ENCODE peak calls at places on chromosomes 13 and 19, in nine cellular contexts. One of them, this sample, is unnamed.
A peak's percentile ranks its signal among the peaks of the same experiment; 100 is the strongest.

GRCh38 chr19:3573162-3573857 is 566 bp downstream of the HMG20B start:
- DNase-seq in breast epithelium: no peak
- DNase-seq in CD4-positive, alpha-beta T cell: no peak
- DNase-seq in fibroblast of pulmonary artery: no peak
- DNase-seq in IMR-90: no peak
- DNase-seq in right lobe of liver: peak; percentile 50
- DNase-seq in keratinocyte: no peak
- DNase-seq in MM.1S: no peak
- DNase-seq in kidney: peak; percentile 87
- DNase-seq in this sample: no peak

GRCh38 chr13:91659583-91660415 is 261.4 kb downstream of the GPC5 start:
- DNase-seq in breast epithelium: no peak
- DNase-seq in CD4-positive, alpha-beta T cell: no peak
- DNase-seq in fibroblast of pulmonary artery: no peak
- DNase-seq in IMR-90: no peak
- DNase-seq in right lobe of liver: no peak
- DNase-seq in keratinocyte: no peak
- DNase-seq in MM.1S: no peak
- DNase-seq in kidney: no peak
- DNase-seq in this sample: no peak

GRCh38 chr13:67134322-67135129 is 95.6 kb downstream of the PCDH9 start:
- DNase-seq in breast epithelium: no peak
- DNase-seq in CD4-positive, alpha-beta T cell: no peak
- DNase-seq in fibroblast of pulmonary artery: peak; percentile 30
- DNase-seq in IMR-90: peak; percentile 25
- DNase-seq in right lobe of liver: no peak
- DNase-seq in keratinocyte: no peak
- DNase-seq in MM.1S: no peak
- DNase-seq in kidney: no peak
- DNase-seq in this sample: no peak

GRCh38 chr13:20105161-20105689 is 55.6 kb downstream of the GJA3 start:
- DNase-seq in breast epithelium: no peak
- DNase-seq in CD4-positive, alpha-beta T cell: no peak
- DNase-seq in fibroblast of pulmonary artery: no peak
- DNase-seq in IMR-90: no peak
- DNase-seq in right lobe of liver: no peak
- DNase-seq in keratinocyte: no peak
- DNase-seq in MM.1S: no peak
- DNase-seq in kidney: no peak
- DNase-seq in this sample: no peak

GRCh38 chr13:74920945-74921725 is 560.8 kb downstream of the TBC1D4 start:
- DNase-seq in breast epithelium: no peak
- DNase-seq in CD4-positive, alpha-beta T cell: no peak
- DNase-seq in fibroblast of pulmonary artery: no peak
- DNase-seq in IMR-90: no peak
- DNase-seq in right lobe of liver: no peak
- DNase-seq in keratinocyte: no peak
- DNase-seq in MM.1S: no peak
- DNase-seq in kidney: no peak
- DNase-seq in this sample: no peak

GRCh38 chr19:14183741-14184395 is 22.1 kb downstream of the ADGRL1 start:
- DNase-seq in breast epithelium: no peak
- DNase-seq in CD4-positive, alpha-beta T cell: no peak
- DNase-seq in fibroblast of pulmonary artery: no peak
- DNase-seq in IMR-90: no peak
- DNase-seq in right lobe of liver: no peak
- DNase-seq in keratinocyte: no peak
- DNase-seq in MM.1S: no peak
- DNase-seq in kidney: no peak
- DNase-seq in this sample: no peak

GRCh38 chr19:8459520-8460260 is 14.9 kb downstream of the HNRNPM start:
- DNase-seq in breast epithelium: no peak
- DNase-seq in CD4-positive, alpha-beta T cell: no peak
- DNase-seq in fibroblast of pulmonary artery: peak; percentile 59
- DNase-seq in IMR-90: peak; percentile 86
- DNase-seq in right lobe of liver: no peak
- DNase-seq in keratinocyte: no peak
- DNase-seq in MM.1S: no peak
- DNase-seq in kidney: no peak
- DNase-seq in this sample: no peak

GRCh38 chr13:45278096-45278645 is 62.8 kb downstream of the TPT1 start:
- DNase-seq in breast epithelium: no peak
- DNase-seq in CD4-positive, alpha-beta T cell: no peak
- DNase-seq in fibroblast of pulmonary artery: peak; percentile 62
- DNase-seq in IMR-90: no peak
- DNase-seq in right lobe of liver: no peak
- DNase-seq in keratinocyte: no peak
- DNase-seq in MM.1S: no peak
- DNase-seq in kidney: no peak
- DNase-seq in this sample: no peak

GRCh38 chr13:37412271-37412683 is 186.3 kb downstream of the POSTN start:
- DNase-seq in breast epithelium: no peak
- DNase-seq in CD4-positive, alpha-beta T cell: no peak
- DNase-seq in fibroblast of pulmonary artery: peak; percentile 18
- DNase-seq in IMR-90: peak; percentile 74
- DNase-seq in right lobe of liver: no peak
- DNase-seq in keratinocyte: no peak
- DNase-seq in MM.1S: no peak
- DNase-seq in kidney: no peak
- DNase-seq in this sample: no peak

GRCh38 chr19:18419195-18419698 is at the start of gene SSBP4:
- DNase-seq in breast epithelium: no peak
- DNase-seq in CD4-positive, alpha-beta T cell: peak; percentile 54
- DNase-seq in fibroblast of pulmonary artery: peak; percentile 81
- DNase-seq in IMR-90: peak; percentile 70
- DNase-seq in right lobe of liver: peak; percentile 74
- DNase-seq in keratinocyte: no peak
- DNase-seq in MM.1S: peak; percentile 69
- DNase-seq in kidney: peak; percentile 92
- DNase-seq in this sample: peak; percentile 79

GRCh38 chr19:46221981-46222610 is 7.4 kb upstream of the IGFL1 start:
- DNase-seq in breast epithelium: peak; percentile 85
- DNase-seq in CD4-positive, alpha-beta T cell: no peak
- DNase-seq in fibroblast of pulmonary artery: peak; percentile 55
- DNase-seq in IMR-90: peak; percentile 34
- DNase-seq in right lobe of liver: no peak
- DNase-seq in keratinocyte: no peak
- DNase-seq in MM.1S: no peak
- DNase-seq in kidney: peak; percentile 81
- DNase-seq in this sample: no peak

GRCh38 chr13:33612641-33613638 is 205.0 kb upstream of the RFC3 start:
- DNase-seq in breast epithelium: no peak
- DNase-seq in CD4-positive, alpha-beta T cell: no peak
- DNase-seq in fibroblast of pulmonary artery: no peak
- DNase-seq in IMR-90: no peak
- DNase-seq in right lobe of liver: no peak
- DNase-seq in keratinocyte: no peak
- DNase-seq in MM.1S: no peak
- DNase-seq in kidney: no peak
- DNase-seq in this sample: no peak

GRCh38 chr13:20407759-20408158 is 117.9 kb downstream of the CRYL1 start:
- DNase-seq in breast epithelium: no peak
- DNase-seq in CD4-positive, alpha-beta T cell: no peak
- DNase-seq in fibroblast of pulmonary artery: no peak
- DNase-seq in IMR-90: no peak
- DNase-seq in right lobe of liver: no peak
- DNase-seq in keratinocyte: no peak
- DNase-seq in MM.1S: no peak
- DNase-seq in kidney: no peak
- DNase-seq in this sample: no peak

GRCh38 chr13:72637561-72637960 is 89.9 kb downstream of the MZT1 start:
- DNase-seq in breast epithelium: no peak
- DNase-seq in CD4-positive, alpha-beta T cell: no peak
- DNase-seq in fibroblast of pulmonary artery: no peak
- DNase-seq in IMR-90: no peak
- DNase-seq in right lobe of liver: no peak
- DNase-seq in keratinocyte: no peak
- DNase-seq in MM.1S: no peak
- DNase-seq in kidney: no peak
- DNase-seq in this sample: no peak

GRCh38 chr19:31351212-31352193 is 2.3 kb upstream of the TSHZ3 start:
- DNase-seq in breast epithelium: no peak
- DNase-seq in CD4-positive, alpha-beta T cell: no peak
- DNase-seq in fibroblast of pulmonary artery: peak; percentile 64
- DNase-seq in IMR-90: peak; percentile 63
- DNase-seq in right lobe of liver: no peak
- DNase-seq in keratinocyte: no peak
- DNase-seq in MM.1S: no peak
- DNase-seq in kidney: peak; percentile 82
- DNase-seq in this sample: no peak

GRCh38 chr13:113359556-113359955 is 4.4 kb downstream of the GRTP1 start:
- DNase-seq in breast epithelium: no peak
- DNase-seq in CD4-positive, alpha-beta T cell: no peak
- DNase-seq in fibroblast of pulmonary artery: no peak
- DNase-seq in IMR-90: no peak
- DNase-seq in right lobe of liver: no peak
- DNase-seq in keratinocyte: no peak
- DNase-seq in MM.1S: no peak
- DNase-seq in kidney: no peak
- DNase-seq in this sample: no peak

DNA sequence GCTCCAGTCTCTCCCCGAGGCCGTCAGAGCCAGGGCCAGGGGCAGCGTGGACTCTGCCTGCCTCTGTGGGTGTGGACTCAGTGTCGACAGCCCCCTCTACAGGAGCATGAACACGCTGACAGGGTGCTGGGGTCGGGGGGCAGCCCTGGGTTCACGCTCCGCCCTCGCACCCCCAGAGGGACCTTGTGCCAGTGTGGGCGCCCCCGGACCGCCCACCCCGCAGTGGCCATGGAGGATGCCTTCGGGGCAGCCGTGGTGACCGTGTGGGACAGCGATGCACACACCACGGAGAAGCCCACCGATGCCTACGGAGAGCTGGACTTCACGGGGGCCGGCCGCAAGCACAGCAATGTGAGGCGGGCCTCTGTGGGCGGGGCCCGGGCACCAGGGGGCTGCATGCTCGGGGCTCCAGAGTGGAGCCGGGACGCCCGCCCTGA is 8.3 kb downstream of the TRPM4 start:
- DNase-seq in breast epithelium: no peak
- DNase-seq in CD4-positive, alpha-beta T cell: no peak
- DNase-seq in fibroblast of pulmonary artery: no peak
- DNase-seq in IMR-90: no peak
- DNase-seq in right lobe of liver: no peak
- DNase-seq in keratinocyte: no peak
- DNase-seq in MM.1S: no peak
- DNase-seq in kidney: no peak
- DNase-seq in this sample: no peak
- TF ChIP-seq CTCF in breast epithelium: no peak
- TF ChIP-seq CTCF in CD4-positive, alpha-beta T cell: no peak
- TF ChIP-seq CTCF in fibroblast of pulmonary artery: no peak
- TF ChIP-seq CTCF in IMR-90: no peak
- TF ChIP-seq CTCF in right lobe of liver: no peak
- TF ChIP-seq CTCF in keratinocyte: no peak
- TF ChIP-seq CTCF in MM.1S: no peak
- TF ChIP-seq CTCF in kidney: no peak
- TF ChIP-seq CTCF in this sample: no peak

DNA sequence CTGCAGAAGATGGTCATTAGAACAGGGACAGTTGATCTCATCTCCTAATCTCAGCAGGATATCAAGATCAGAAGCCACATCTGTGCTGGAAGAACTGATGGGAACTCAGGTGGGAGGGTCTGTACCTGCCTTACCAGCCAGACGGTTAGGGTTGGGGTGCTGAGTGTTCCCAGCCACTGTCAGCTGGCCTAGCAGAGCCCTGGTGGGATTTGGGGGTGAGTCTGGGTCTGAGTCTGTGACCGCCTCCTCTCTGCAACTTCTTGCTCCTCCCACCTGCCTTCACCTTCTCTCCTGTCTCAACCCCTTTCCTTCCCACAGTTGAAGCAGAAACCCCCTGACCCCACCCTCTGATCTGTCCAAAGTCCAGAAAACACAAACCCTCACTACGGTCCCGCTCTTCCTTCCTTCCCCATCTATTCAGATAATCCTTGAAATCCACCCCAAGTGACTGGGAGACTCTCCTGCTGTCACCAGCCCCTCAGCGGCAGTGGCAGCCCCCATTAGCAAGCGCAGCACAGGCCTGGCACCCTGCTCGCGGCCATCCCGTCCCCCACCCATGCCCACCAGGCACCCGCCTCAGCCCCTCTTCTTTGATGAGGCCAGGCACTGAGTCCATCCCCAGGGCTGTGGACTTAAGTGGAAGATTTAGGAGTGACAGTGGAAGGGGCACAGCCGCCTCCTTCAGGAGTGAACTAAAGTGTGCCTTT is 91.9 kb upstream of the GPR183 start:
- DNase-seq in breast epithelium: no peak
- DNase-seq in CD4-positive, alpha-beta T cell: no peak
- DNase-seq in fibroblast of pulmonary artery: no peak
- DNase-seq in IMR-90: no peak
- DNase-seq in right lobe of liver: no peak
- DNase-seq in keratinocyte: no peak
- DNase-seq in MM.1S: no peak
- DNase-seq in kidney: no peak
- DNase-seq in this sample: no peak
- TF ChIP-seq CTCF in breast epithelium: no peak
- TF ChIP-seq CTCF in CD4-positive, alpha-beta T cell: no peak
- TF ChIP-seq CTCF in fibroblast of pulmonary artery: no peak
- TF ChIP-seq CTCF in IMR-90: no peak
- TF ChIP-seq CTCF in right lobe of liver: no peak
- TF ChIP-seq CTCF in keratinocyte: no peak
- TF ChIP-seq CTCF in MM.1S: no peak
- TF ChIP-seq CTCF in kidney: no peak
- TF ChIP-seq CTCF in this sample: no peak

GRCh38 chr13:32031025-32031814 is at the start of gene FRY:
- DNase-seq in breast epithelium: peak; percentile 63
- DNase-seq in CD4-positive, alpha-beta T cell: peak; percentile 49
- DNase-seq in fibroblast of pulmonary artery: peak; percentile 47
- DNase-seq in IMR-90: peak; percentile 58
- DNase-seq in right lobe of liver: peak; percentile 84
- DNase-seq in keratinocyte: no peak
- DNase-seq in MM.1S: peak; percentile 60
- DNase-seq in kidney: peak; percentile 88
- DNase-seq in this sample: peak; percentile 39
- TF ChIP-seq CTCF in breast epithelium: no peak
- TF ChIP-seq CTCF in CD4-positive, alpha-beta T cell: peak; percentile 8
- TF ChIP-seq CTCF in fibroblast of pulmonary artery: peak; percentile 22
- TF ChIP-seq CTCF in IMR-90: peak; percentile 2
- TF ChIP-seq CTCF in right lobe of liver: no peak
- TF ChIP-seq CTCF in keratinocyte: no peak
- TF ChIP-seq CTCF in MM.1S: no peak
- TF ChIP-seq CTCF in kidney: no peak
- TF ChIP-seq CTCF in this sample: no peak

GRCh38 chr19:54415208-54415900 is at the start of gene TTYH1:
- DNase-seq in breast epithelium: no peak
- DNase-seq in CD4-positive, alpha-beta T cell: no peak
- DNase-seq in fibroblast of pulmonary artery: no peak
- DNase-seq in IMR-90: no peak
- DNase-seq in right lobe of liver: no peak
- DNase-seq in keratinocyte: no peak
- DNase-seq in MM.1S: no peak
- DNase-seq in kidney: peak; percentile 62
- DNase-seq in this sample: peak; percentile 41
- TF ChIP-seq CTCF in breast epithelium: no peak
- TF ChIP-seq CTCF in CD4-positive, alpha-beta T cell: no peak
- TF ChIP-seq CTCF in fibroblast of pulmonary artery: no peak
- TF ChIP-seq CTCF in IMR-90: no peak
- TF ChIP-seq CTCF in right lobe of liver: peak; percentile 11
- TF ChIP-seq CTCF in keratinocyte: no peak
- TF ChIP-seq CTCF in MM.1S: no peak
- TF ChIP-seq CTCF in kidney: no peak
- TF ChIP-seq CTCF in this sample: peak; percentile 54